ENCODE peak calls at places on chromosome 13, in seven cellular contexts. M is lower leg skin; X is uterus; D is stimulated activated CD8-positive, alpha-beta memory T cell treated with anti-CD3 and anti-CD28 coated beads, Interleukin-12 subunit alpha, Interleukin-12 subunit beta, amount 100 ng/mL, for 1 hour; Y is kidney tubule cell; P is activated T-cell treated with anti-CD3 and anti-CD28 coated beads, Interleukin-2, amount 50 U/mL, for 72 hours; O is transverse colon. Z is an unnamed sample.

GRCh38 chr13:109644069-109644750 is 142.2 kb downstream of the IRS2 start:
- DNase-seq in Y (no peak), D (no peak), P (no peak), M (no peak), O (no peak), X (no peak), Z (no peak)

GRCh38 chr13:48843630-48844380 is 131.9 kb upstream of the FNDC3A start:
- DNase-seq in M (no peak), O (no peak), D (no peak), Y (no peak), P (no peak), X (no peak), Z (no peak)

GRCh38 chr13:30752991-30753616 is 17.8 kb downstream of the ALOX5AP start:
- DNase-seq in X (no peak), P (no peak), O (no peak), M (no peak), Y (no peak), D (no peak), Z (no peak)

GRCh38 chr13:37534181-37534580 is 64.4 kb downstream of the POSTN start:
- DNase-seq in M (no peak), X (no peak), D (no peak), P (no peak), O (no peak), Y (no peak), Z (no peak)

GRCh38 chr13:108070925-108071324 is 144.4 kb downstream of the LIG4 start:
- DNase-seq in X (no peak), Y (no peak), D (no peak), P (no peak), O (no peak), M (no peak), Z (no peak)

GRCh38 chr13:33259296-33259695 is 26.3 kb downstream of the STARD13 start:
- DNase-seq in Y (no peak), M (no peak), D (no peak), P (no peak), O (no peak), X (no peak), Z (no peak)

GRCh38 chr13:74528751-74529513 is 394.7 kb upstream of the KLF12 start:
- DNase-seq in O (no peak), M (no peak), P (no peak), X (no peak), D (no peak), Y (no peak), Z (no peak)

GRCh38 chr13:30792257-30793000 is 57.1 kb downstream of the ALOX5AP start:
- DNase-seq in M (peak), X (peak), O (peak), Y (peak), P (no peak), D (no peak), Z (no peak)

GRCh38 chr13:101115762-101116161 is 300.5 kb downstream of the NALCN start:
- DNase-seq in O (no peak), P (no peak), Y (peak), M (no peak), D (no peak), X (no peak), Z (no peak)

GRCh38 chr13:88329066-88329465 is 657.9 kb downstream of the SLITRK5 start:
- DNase-seq in P (no peak), M (no peak), Y (no peak), D (no peak), O (no peak), X (no peak), Z (no peak)

GRCh38 chr13:101552797-101553196 is 100.3 kb downstream of the ITGBL1 start:
- DNase-seq in Y (no peak), M (no peak), X (no peak), O (no peak), P (no peak), D (no peak), Z (no peak)

GRCh38 chr13:22120646-22121045 is 449.8 kb downstream of the FGF9 start:
- DNase-seq in X (no peak), D (no peak), Y (no peak), P (no peak), O (no peak), M (no peak), Z (no peak)

GRCh38 chr13:113187263-113187669 is 21.2 kb downstream of the PCID2 start:
- DNase-seq in Y (peak), X (peak), O (peak), P (peak), D (no peak), M (peak), Z (no peak)

GRCh38 chr13:34941835-34942731 is at the start of gene NBEA:
- DNase-seq in Y (peak), O (peak), D (peak), M (peak), P (peak), X (peak), Z (peak)

GRCh38 chr13:40605573-40605972 is 60.9 kb downstream of the FOXO1 start:
- DNase-seq in P (no peak), M (no peak), O (no peak), X (no peak), Y (no peak), D (no peak), Z (no peak)

GRCh38 chr13:89315287-89315686 is 1644.1 kb downstream of the SLITRK5 start:
- DNase-seq in Y (no peak), O (no peak), M (no peak), D (no peak), P (no peak), X (no peak), Z (no peak)

GRCh38 chr13:113800576-113800926 is 41.5 kb downstream of the TMEM255B start:
- DNase-seq in M (no peak), O (no peak), D (no peak), Y (no peak), P (no peak), X (no peak), Z (no peak)

GRCh38 chr13:75489502-75490263 is 7.7 kb upstream of the TBC1D4 start:
- DNase-seq in P (no peak), O (peak), M (no peak), Y (peak), X (no peak), D (no peak), Z (peak)

GRCh38 chr13:43797869-43798268 is 11.1 kb upstream of the ENOX1 start:
- DNase-seq in D (no peak), Y (no peak), O (no peak), M (no peak), X (no peak), P (no peak), Z (no peak)

GRCh38 chr13:59665184-59665583 is 498.5 kb downstream of the DIAPH3 start:
- DNase-seq in M (no peak), O (no peak), P (no peak), D (no peak), Y (no peak), X (no peak), Z (no peak)

GRCh38 chr13:100788540-100788939 is 113.9 kb upstream of the TMTC4 start:
- DNase-seq in P (no peak), D (no peak), O (no peak), Y (no peak), X (no peak), M (no peak), Z (no peak)

GRCh38 chr13:51793570-51794273 is 10.2 kb downstream of the DHRS12 start:
- DNase-seq in D (no peak), O (no peak), M (no peak), P (peak), X (no peak), Y (peak), Z (no peak)

GRCh38 chr13:111399776-111400505 is 79.5 kb downstream of the TEX29 start:
- DNase-seq in M (no peak), D (no peak), Y (no peak), O (no peak), P (no peak), X (no peak), Z (no peak)

GRCh38 chr13:102650444-102650843 is 44.4 kb downstream of the METTL21C start:
- DNase-seq in Y (no peak), O (no peak), X (no peak), P (no peak), D (no peak), M (no peak), Z (no peak)

GRCh38 chr13:21086929-21087328 is 25.5 kb upstream of the LATS2 start:
- DNase-seq in P (no peak), Y (no peak), X (no peak), M (no peak), D (no peak), O (no peak), Z (no peak)

GRCh38 chr13:41179593-41180250 is 14.6 kb downstream of the KBTBD7 start:
- DNase-seq in D (no peak), Y (no peak), P (no peak), X (no peak), O (no peak), M (no peak), Z (no peak)

GRCh38 chr13:75316427-75316826 is 165.5 kb downstream of the TBC1D4 start:
- DNase-seq in O (no peak), Y (no peak), M (no peak), P (no peak), X (no peak), D (no peak), Z (no peak)

GRCh38 chr13:51380269-51380668 is 40.8 kb downstream of the SERPINE3 start:
- DNase-seq in O (no peak), P (no peak), D (no peak), M (no peak), X (no peak), Y (peak), Z (no peak)

GRCh38 chr13:25111557-25111956 is 15.6 kb downstream of the PABPC3 start:
- DNase-seq in O (no peak), P (no peak), D (no peak), M (no peak), Y (peak), X (no peak), Z (no peak)

GRCh38 chr13:25980255-25980654 is 71.6 kb downstream of the SHISA2 start:
- DNase-seq in M (no peak), O (no peak), D (no peak), X (no peak), P (no peak), Y (peak), Z (no peak)